ENCODE peak calls at places on chromosomes 12 and 14, in nine cellular contexts. Y, N, F, A, I, V, U, B and G are unnamed samples.

GRCh38 chr14:75333523-75334190 is 55.0 kb downstream of the FOS start:
- DNase-seq in Y (no peak), N (no peak), F (no peak), A (no peak), I (no peak), V (no peak), U (no peak), B (no peak), G (no peak)

GRCh38 chr12:56469007-56469930 is 891 bp downstream of the SPRYD4 start:
- DNase-seq in Y (no peak), N (no peak), F (peak; percentile 12), A (no peak), I (no peak), V (peak; percentile 2), U (no peak), B (peak; percentile 19), G (peak; percentile 32)

GRCh38 chr14:68140111-68140741 is 320.6 kb downstream of the RAD51B start:
- DNase-seq in Y (peak; percentile 22), N (peak; percentile 89), F (no peak), A (peak; percentile 95), I (no peak), V (peak; percentile 99), U (no peak), B (no peak), G (no peak)

GRCh38 chr12:110246690-110247339 is 34.2 kb upstream of the ATP2A2 start:
- DNase-seq in Y (no peak), N (no peak), F (no peak), A (no peak), I (peak; percentile 48), V (no peak), U (no peak), B (no peak), G (no peak)

GRCh38 chr12:80472912-80473500 is 29.0 kb downstream of the PTPRQ start:
- DNase-seq in Y (no peak), N (peak; percentile 84), F (no peak), A (peak; percentile 57), I (no peak), V (peak; percentile 90), U (no peak), B (peak; percentile 14), G (peak; percentile 21)

GRCh38 chr14:35391388-35391710 is 13.2 kb downstream of the NFKBIA start:
- DNase-seq in Y (no peak), N (no peak), F (no peak), A (no peak), I (no peak), V (no peak), U (no peak), B (no peak), G (no peak)

GRCh38 chr14:51597511-51597920 is 54.2 kb upstream of the FRMD6 start:
- DNase-seq in Y (no peak), N (no peak), F (no peak), A (no peak), I (no peak), V (peak; percentile 66), U (no peak), B (no peak), G (no peak)

GRCh38 chr12:6178981-6179761 is 21.0 kb upstream of the CD9 start:
- DNase-seq in Y (no peak), N (peak; percentile 47), F (no peak), A (no peak), I (no peak), V (no peak), U (no peak), B (no peak), G (peak; percentile 67)

GRCh38 chr12:28938056-28938455 is 211.0 kb upstream of the FAR2 start:
- DNase-seq in Y (no peak), N (no peak), F (no peak), A (no peak), I (no peak), V (no peak), U (no peak), B (no peak), G (no peak)